ENCODE peak calls at places on chromosomes 1 and 21, in seven cellular contexts. W, V, Y, A, R, H and U are unnamed samples.

GRCh38 chr1:110035236-110035752 is 870 bp downstream of the STRIP1 start:
- DNase-seq in R (no peak), V (no peak), A (no peak), W (no peak), Y (peak; percentile 16), H (no peak), U (no peak)

GRCh38 chr1:14894811-14895524 is 258.6 kb upstream of the TMEM51 start:
- DNase-seq in R (peak; percentile 61), Y (no peak), W (no peak), A (no peak), H (no peak), V (no peak), U (no peak)

GRCh38 chr1:26745191-26745590 is 42.6 kb upstream of the PIGV start:
- DNase-seq in A (no peak), Y (peak; percentile 47), V (no peak), H (no peak), W (no peak), R (no peak), U (no peak)

GRCh38 chr1:76113446-76113845 is 38.9 kb downstream of the ST6GALNAC3 start:
- DNase-seq in W (no peak), R (no peak), V (no peak), H (no peak), A (no peak), Y (no peak), U (no peak)

GRCh38 chr1:116987256-116987555 is 14.4 kb upstream of the CD101 start:
- DNase-seq in W (no peak), A (no peak), H (no peak), R (no peak), Y (no peak), V (peak; percentile 60), U (no peak)

GRCh38 chr1:94514095-94514727 is 27.3 kb downstream of the F3 start:
- DNase-seq in Y (peak; percentile 24), A (no peak), V (no peak), W (no peak), R (peak; percentile 69), H (peak; percentile 52), U (no peak)

GRCh38 chr1:41830711-41831110 is 88.0 kb downstream of the HIVEP3 start:
- DNase-seq in A (no peak), V (no peak), H (no peak), Y (peak; percentile 31), R (no peak), W (no peak), U (no peak)

GRCh38 chr1:209900734-209901133 is 37.3 kb upstream of the SYT14 start:
- DNase-seq in H (no peak), R (no peak), A (no peak), V (no peak), Y (peak; percentile 77), W (no peak), U (no peak)

GRCh38 chr21:41888749-41889376 is 9.7 kb upstream of the PRDM15 start:
- DNase-seq in Y (no peak), R (no peak), W (no peak), H (peak; percentile 17), V (no peak), A (no peak), U (no peak)

GRCh38 chr1:230618537-230618936 is 23.7 kb upstream of the COG2 start:
- DNase-seq in R (no peak), A (no peak), V (no peak), H (no peak), W (no peak), Y (no peak), U (no peak)

GRCh38 chr1:112501810-112502641 is 6.7 kb upstream of the WNT2B start:
- DNase-seq in R (peak; percentile 58), Y (peak; percentile 54), W (peak; percentile 76), V (peak; percentile 93), H (peak; percentile 52), A (peak; percentile 53), U (peak; percentile 74)

GRCh38 chr1:42333662-42334239 is 1.3 kb downstream of the FOXJ3 start:
- DNase-seq in V (no peak), Y (peak; percentile 20), H (no peak), R (no peak), A (no peak), W (no peak), U (no peak)

GRCh38 chr1:204313675-204314074 is 46.1 kb downstream of the PLEKHA6 start:
- DNase-seq in H (no peak), A (no peak), R (no peak), V (no peak), Y (no peak), W (no peak), U (no peak)

GRCh38 chr1:63799810-63800209 is 26.0 kb downstream of the ROR1 start:
- DNase-seq in R (no peak), A (no peak), H (no peak), W (no peak), Y (peak; percentile 77), V (no peak), U (no peak)

GRCh38 chr21:35265170-35265877 is 216.2 kb upstream of the RUNX1 start:
- DNase-seq in V (no peak), W (no peak), A (no peak), Y (peak; percentile 79), H (no peak), R (no peak), U (no peak)

GRCh38 chr1:62810420-62811274 is 26.7 kb downstream of the ATG4C start:
- DNase-seq in V (no peak), W (no peak), Y (no peak), R (no peak), H (no peak), A (no peak), U (no peak)

GRCh38 chr1:224433041-224433670 is 1.4 kb downstream of the WDR26 start:
- DNase-seq in Y (no peak), H (peak; percentile 44), A (peak; percentile 51), W (no peak), V (peak; percentile 53), R (peak; percentile 34), U (no peak)

GRCh38 chr1:234955107-234955731 is 173.4 kb downstream of the TOMM20 start:
- DNase-seq in Y (peak; percentile 59), R (no peak), A (peak; percentile 76), H (no peak), W (peak; percentile 86), V (peak; percentile 91), U (peak; percentile 81)

GRCh38 chr1:39639333-39640130 is at the start of gene HEYL:
- DNase-seq in A (peak; percentile 74), R (peak; percentile 87), H (peak; percentile 32), Y (peak; percentile 19), V (peak; percentile 94), W (peak; percentile 81), U (peak; percentile 85)

GRCh38 chr1:111475706-111476105 is 1.9 kb downstream of the C1orf162 start:
- DNase-seq in V (no peak), A (no peak), W (no peak), Y (no peak), R (no peak), H (no peak), U (no peak)

GRCh38 chr1:9537863-9538668 is 1.2 kb upstream of the SLC25A33 start:
- DNase-seq in A (no peak), W (no peak), Y (no peak), R (no peak), H (no peak), V (no peak), U (no peak)

GRCh38 chr1:218171302-218171893 is 113.7 kb upstream of the RRP15 start:
- DNase-seq in W (no peak), A (no peak), V (no peak), Y (peak; percentile 49), R (peak; percentile 26), H (no peak), U (no peak)

GRCh38 chr1:163084330-163084729 is 15.2 kb downstream of the RGS4 start:
- DNase-seq in R (no peak), V (no peak), Y (peak; percentile 13), A (no peak), H (no peak), W (no peak), U (no peak)

GRCh38 chr1:42423621-42424200 is 32.1 kb downstream of the ZMYND12 start:
- DNase-seq in H (no peak), V (no peak), R (no peak), Y (no peak), W (no peak), A (no peak), U (no peak)

GRCh38 chr1:48878191-48878940 is 101.7 kb upstream of the BEND5 start:
- DNase-seq in A (no peak), W (no peak), Y (peak; percentile 31), R (peak; percentile 45), V (no peak), H (no peak), U (no peak)

GRCh38 chr1:245704765-245705164 is 550.0 kb downstream of the KIF26B start:
- DNase-seq in W (no peak), V (no peak), A (no peak), Y (peak; percentile 58), R (no peak), H (no peak), U (no peak)

GRCh38 chr1:149903836-149904491 is 4.6 kb downstream of the BOLA1 start:
- DNase-seq in V (no peak), W (no peak), R (peak; percentile 26), A (no peak), H (no peak), Y (no peak), U (no peak)

GRCh38 chr1:79431341-79431740 is 424.8 kb upstream of the ADGRL4 start:
- DNase-seq in Y (no peak), A (no peak), W (no peak), H (no peak), V (no peak), R (no peak), U (no peak)
- H3K27ac ChIP-seq in Y (no peak overlapping the region), A (no peak overlapping the region), W (no peak overlapping the region), H (no peak overlapping the region), V (no peak overlapping the region), R (no peak overlapping the region), U (no peak overlapping the region)

DNA sequence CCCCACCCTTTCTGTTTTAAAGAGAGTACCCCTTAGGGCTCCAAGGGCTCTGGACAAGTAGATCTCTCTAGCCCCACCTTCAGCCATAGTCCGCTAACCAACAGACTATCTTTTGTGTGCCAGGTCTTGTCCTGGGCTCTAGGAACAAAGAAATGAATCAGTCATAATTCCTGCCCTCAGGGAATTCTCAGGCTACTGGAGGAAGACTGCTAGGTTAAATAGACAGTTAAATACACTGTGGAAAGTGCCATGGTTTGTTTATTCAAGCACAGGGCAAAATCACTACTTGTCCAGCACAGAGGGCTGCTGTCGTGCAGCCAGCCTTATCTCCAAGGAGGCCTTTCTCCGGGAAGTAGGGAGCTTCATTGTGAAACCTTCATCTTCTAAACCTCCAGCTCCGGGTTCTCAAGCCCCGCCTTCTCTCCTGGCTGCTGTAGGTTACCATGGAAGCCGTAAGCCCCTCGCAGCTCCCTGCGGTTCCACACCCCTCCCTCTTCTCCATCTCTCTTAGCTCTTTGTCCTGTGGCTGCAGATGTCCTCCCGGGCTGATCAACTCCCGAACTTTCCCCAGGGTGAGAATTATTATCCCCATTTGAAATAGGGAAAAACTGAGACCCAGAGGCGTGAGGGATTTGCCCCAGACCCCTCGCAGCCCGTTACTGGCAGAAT is 29.8 kb downstream of the SHISAL2A start:
- DNase-seq in Y (peak; percentile 52), V (no peak), R (peak; percentile 93), H (no peak), W (no peak), A (no peak), U (no peak)
- H3K4me3 ChIP-seq in Y (no peak overlapping the region), V (no peak overlapping the region), R (no peak overlapping the region), H (no peak overlapping the region), W (no peak overlapping the region), A (no peak overlapping the region), U (no peak overlapping the region)

GRCh38 chr1:220879509-220880366 is 495 bp downstream of the HLX start:
- DNase-seq in R (peak; percentile 71), V (peak; percentile 89), A (no peak), W (peak; percentile 43), H (no peak), Y (peak; percentile 51), U (peak; percentile 64)
- H3K27me3 ChIP-seq in R (peaks cover 41% of the 10 kb centered on the region), V (no peaks in the 10 kb centered on the region), A (no peaks in the 10 kb centered on the region), W (no peaks in the 10 kb centered on the region), H (no peaks in the 10 kb centered on the region), Y (no peaks in the 10 kb centered on the region), U (peaks cover 25% of the 10 kb centered on the region)

GRCh38 chr1:33407750-33408436 is 23.0 kb downstream of the PHC2 start:
- DNase-seq in W (no peak), H (no peak), R (no peak), V (no peak), Y (no peak), A (no peak), U (no peak)
- H3K27ac ChIP-seq in W (peak overlapping the region; percentile 66), H (no peak overlapping the region), R (no peak overlapping the region), V (no peak overlapping the region), Y (no peak overlapping the region), A (peak overlapping the region; percentile 79), U (peak overlapping the region; percentile 53)